ENCODE peak calls at places on chromosomes 16 and 17, in six cellular contexts. N is occipital lobe; B is neural crest cell; F is amniotic stem cell; A is transverse colon; X is activated T-cell treated with anti-CD3 and anti-CD28 coated beads, Interleukin-2, amount 50 U/mL, for 4 hours. S is an unnamed sample.

GRCh38 chr16:1188781-1189189 is 35.9 kb downstream of the CACNA1H start:
- DNase-seq in N (no peak), B (peak; percentile 72), F (no peak), A (peak; percentile 44), X (peak; percentile 34), S (no peak)

GRCh38 chr17:47834756-47835155 is 3.3 kb downstream of the LRRC46 start:
- DNase-seq in N (no peak), B (no peak), F (no peak), A (no peak), X (no peak), S (no peak)

GRCh38 chr16:2835638-2836493 is 5.8 kb downstream of the ZG16B start:
- DNase-seq in N (no peak), B (no peak), F (peak; percentile 84), A (peak; percentile 63), X (no peak), S (no peak)

GRCh38 chr17:52026075-52026474 is 132.4 kb downstream of the CA10 start:
- DNase-seq in N (no peak), B (no peak), F (no peak), A (no peak), X (no peak), S (no peak)

GRCh38 chr16:20884240-20884556 is 16.0 kb downstream of the DCUN1D3 start:
- DNase-seq in N (no peak), B (no peak), F (no peak), A (peak; percentile 24), X (no peak), S (no peak)

GRCh38 chr17:79771276-79771675 is 6.7 kb upstream of the CBX2 start:
- DNase-seq in N (no peak), B (no peak), F (no peak), A (no peak), X (no peak), S (no peak)

GRCh38 chr17:80790981-80791742 is 200.5 kb upstream of the CHMP6 start:
- DNase-seq in N (no peak), B (no peak), F (no peak), A (no peak), X (no peak), S (no peak)

GRCh38 chr16:55678061-55678935 is 22.5 kb downstream of the SLC6A2 start:
- DNase-seq in N (peak; percentile 34), B (no peak), F (no peak), A (no peak), X (no peak), S (no peak)

GRCh38 chr17:32275060-32276042 is 9.7 kb downstream of the RHBDL3 start:
- DNase-seq in N (peak; percentile 61), B (no peak), F (peak; percentile 90), A (no peak), X (no peak), S (peak; percentile 92)

GRCh38 chr17:51435641-51436091 is 175.3 kb downstream of the UTP18 start:
- DNase-seq in N (peak; percentile 14), B (peak; percentile 53), F (no peak), A (peak; percentile 48), X (peak; percentile 25), S (peak; percentile 84)

GRCh38 chr17:60355663-60356594 is 36.0 kb downstream of the USP32 start:
- DNase-seq in N (no peak), B (no peak), F (no peak), A (no peak), X (no peak), S (no peak)

GRCh38 chr17:27633312-27634025 is 2.5 kb downstream of the LGALS9 start:
- DNase-seq in N (no peak), B (no peak), F (no peak), A (peak; percentile 41), X (no peak), S (peak; percentile 47)

GRCh38 chr16:68236804-68237242 is 896 bp upstream of the ESRP2 start:
- DNase-seq in N (no peak), B (no peak), F (no peak), A (peak; percentile 38), X (no peak), S (no peak)

GRCh38 chr16:21628772-21629171 is 23.6 kb downstream of the IGSF6 start:
- DNase-seq in N (no peak), B (no peak), F (no peak), A (no peak), X (no peak), S (no peak)

GRCh38 chr17:44905006-44906000 is 6.1 kb upstream of the EFTUD2 start:
- DNase-seq in N (no peak), B (no peak), F (no peak), A (peak; percentile 71), X (no peak), S (peak; percentile 26)

GRCh38 chr17:79607941-79608728 is 2.7 kb downstream of the RBFOX3 start:
- DNase-seq in N (no peak), B (peak; percentile 50), F (no peak), A (peak; percentile 20), X (no peak), S (no peak)

GRCh38 chr16:49838639-49839461 is 17.1 kb downstream of the ZNF423 start:
- DNase-seq in N (no peak), B (no peak), F (no peak), A (no peak), X (no peak), S (no peak)

GRCh38 chr16:84699147-84699711 is 571 bp upstream of the USP10 start:
- DNase-seq in N (no peak), B (no peak), F (no peak), A (peak; percentile 17), X (no peak), S (no peak)